ENCODE peak calls at places on chromosomes 7 and 10, in seven cellular contexts. E is pancreas; F is lower lobe of right lung; G is Panc1; V is left lung; A is upper lobe of right lung; B is stimulated activated naive B cell treated with anti-CD40 and anti-IgM and Interleukin-4, amounts not matched to agents 10 μg/mL and 1 μg/mL and 100 μg/mL, for 72 hours. N is an unnamed sample.

GRCh38 chr10:45997994-45998763 is 25.9 kb downstream of the TIMM23 start:
- ATAC-seq in G (no peak), E (no peak), A (peak; percentile 63), B (no peak), F (peak; percentile 88), V (peak; percentile 81), N (no peak)

GRCh38 chr7:426510-426909 is 93.1 kb downstream of the PDGFA start:
- ATAC-seq in V (no peak), B (no peak), F (no peak), E (no peak), G (no peak), A (no peak), N (no peak)

GRCh38 chr7:139853576-139854511 is 24.8 kb downstream of the TBXAS1 start:
- ATAC-seq in A (peak; percentile 57), V (peak; percentile 66), G (no peak), F (peak; percentile 59), B (peak; percentile 17), E (no peak), N (no peak)

GRCh38 chr7:7670490-7670889 is 29.9 kb downstream of the UMAD1 start:
- ATAC-seq in V (no peak), B (no peak), G (no peak), E (no peak), A (no peak), F (no peak), N (no peak)

GRCh38 chr10:12448340-12448728 is 99.0 kb downstream of the CAMK1D start:
- ATAC-seq in A (no peak), F (no peak), E (no peak), B (no peak), G (no peak), V (no peak), N (peak; percentile 26)

GRCh38 chr7:6256709-6257535 is 15.5 kb downstream of the CYTH3 start:
- ATAC-seq in G (peak; percentile 13), B (peak; percentile 93), A (peak; percentile 82), V (peak; percentile 61), E (no peak), F (peak; percentile 47), N (peak; percentile 57)

GRCh38 chr7:97373743-97374142 is 256.2 kb downstream of the SDHAF3 start:
- ATAC-seq in V (no peak), A (no peak), G (no peak), B (no peak), E (no peak), F (no peak), N (no peak)

GRCh38 chr10:51162002-51162401 is 87.7 kb downstream of the PRKG1 start:
- ATAC-seq in F (no peak), V (no peak), E (no peak), B (no peak), G (no peak), A (no peak), N (no peak)

GRCh38 chr7:48301201-48301600 is 129.9 kb downstream of the ABCA13 start:
- ATAC-seq in A (no peak), G (no peak), B (no peak), F (no peak), V (no peak), E (no peak), N (no peak)

GRCh38 chr10:99232357-99232999 is 3.2 kb downstream of the HPSE2 start:
- ATAC-seq in E (no peak), G (peak; percentile 49), A (peak; percentile 12), B (no peak), V (no peak), F (peak; percentile 24), N (no peak)

GRCh38 chr7:127819975-127820778 is 168.2 kb downstream of the SND1 start:
- ATAC-seq in V (no peak), G (no peak), F (no peak), B (peak; percentile 80), E (no peak), A (no peak), N (peak; percentile 92)

GRCh38 chr7:32658034-32658944 is 163.0 kb downstream of the AVL9 start:
- ATAC-seq in G (peak; percentile 96), F (no peak), A (no peak), V (peak; percentile 34), B (no peak), E (no peak), N (peak; percentile 60)

GRCh38 chr7:121273467-121274167 is 55.2 kb upstream of the WNT16 start:
- ATAC-seq in A (no peak), B (peak; percentile 70), V (no peak), E (no peak), G (no peak), F (no peak), N (no peak)

GRCh38 chr7:37901236-37901827 is 15.3 kb downstream of the SFRP4 start:
- ATAC-seq in A (peak; percentile 75), G (peak; percentile 62), V (peak; percentile 88), E (peak; percentile 70), F (peak; percentile 74), B (no peak), N (peak; percentile 84)

GRCh38 chr7:131346885-131347592 is 19.4 kb downstream of the MKLN1 start:
- ATAC-seq in B (no peak), E (no peak), A (peak; percentile 75), G (no peak), F (peak; percentile 81), V (peak; percentile 88), N (no peak)

GRCh38 chr10:97297556-97298222 is 5.3 kb upstream of the ARHGAP19 start:
- ATAC-seq in E (peak; percentile 51), B (no peak), V (peak; percentile 64), G (no peak), A (peak; percentile 66), F (peak; percentile 83), N (no peak)

GRCh38 chr7:70693300-70693689 is 438.6 kb upstream of the GALNT17 start:
- ATAC-seq in B (no peak), E (no peak), F (peak; percentile 45), G (no peak), A (peak; percentile 50), V (peak; percentile 53), N (no peak)

GRCh38 chr7:69430502-69431145 is 167.7 kb upstream of the AUTS2 start:
- ATAC-seq in B (peak; percentile 22), G (no peak), E (no peak), V (peak; percentile 15), A (no peak), F (no peak), N (no peak)

GRCh38 chr7:150969483-150969874 is 8.6 kb downstream of the KCNH2 start:
- ATAC-seq in V (no peak), F (no peak), E (no peak), G (no peak), B (no peak), A (no peak), N (no peak)

GRCh38 chr7:471866-472639 is 47.6 kb downstream of the PDGFA start:
- ATAC-seq in E (peak; percentile 39), G (peak; percentile 17), B (no peak), A (peak; percentile 83), V (peak; percentile 82), F (peak; percentile 84), N (peak; percentile 81)

GRCh38 chr10:91198781-91199180 is 21.7 kb upstream of the PCGF5 start:
- ATAC-seq in E (no peak), V (peak; percentile 74), G (no peak), F (peak; percentile 82), A (peak; percentile 84), B (peak; percentile 49), N (no peak)

GRCh38 chr10:45160266-45160665 is 155.1 kb downstream of the OR13A1 start:
- ATAC-seq in G (no peak), B (peak; percentile 42), E (no peak), V (no peak), A (no peak), F (no peak), N (no peak)

GRCh38 chr7:1533569-1534329 is 3.2 kb downstream of the MAFK start:
- ATAC-seq in F (no peak), E (no peak), B (peak; percentile 58), A (no peak), V (peak; percentile 1), G (peak; percentile 49), N (peak; percentile 28)

GRCh38 chr7:98996162-98996552 is 117.8 kb downstream of the TRRAP start:
- ATAC-seq in A (no peak), G (no peak), V (no peak), E (no peak), B (no peak), F (no peak), N (no peak)

GRCh38 chr7:116354546-116355422 is 144.4 kb downstream of the TES start:
- ATAC-seq in E (peak; percentile 75), A (peak; percentile 95), V (peak; percentile 91), G (peak; percentile 92), F (peak; percentile 95), B (no peak), N (peak; percentile 93)

GRCh38 chr10:80671847-80672246 is 134.1 kb downstream of the SH2D4B start:
- ATAC-seq in A (no peak), B (no peak), F (no peak), V (no peak), E (no peak), G (no peak), N (no peak)

N was measured in SK-N-SH treated with all-trans-retinoic acid at 6 μM for 48 hours.